ENCODE peak calls at places on chromosomes 13 and 19, in five cellular contexts. One of them, this sample, is unnamed.

GRCh38 chr13:66528903-66529576 is 701.1 kb downstream of the PCDH9 start:
- DNase-seq in naive thymus-derived CD4-positive, alpha-beta T cell: no peak
- DNase-seq in neural progenitor cell: no peak
- DNase-seq in cardiac muscle cell: no peak
- DNase-seq in heart left ventricle: no peak
- DNase-seq in this sample: no peak

GRCh38 chr19:49893135-49893534 is 3.6 kb downstream of the IL4I1 start:
- DNase-seq in heart left ventricle: no peak
- DNase-seq in naive thymus-derived CD4-positive, alpha-beta T cell: no peak
- DNase-seq in cardiac muscle cell: no peak
- DNase-seq in neural progenitor cell: no peak
- DNase-seq in this sample: no peak

GRCh38 chr13:49022472-49023144 is 46.9 kb downstream of the FNDC3A start:
- DNase-seq in neural progenitor cell: no peak
- DNase-seq in cardiac muscle cell: no peak
- DNase-seq in naive thymus-derived CD4-positive, alpha-beta T cell: no peak
- DNase-seq in heart left ventricle: no peak
- DNase-seq in this sample: no peak

GRCh38 chr19:48819366-48819816 is 8.6 kb upstream of the BCAT2 start:
- DNase-seq in cardiac muscle cell: no peak
- DNase-seq in neural progenitor cell: no peak
- DNase-seq in heart left ventricle: peak
- DNase-seq in naive thymus-derived CD4-positive, alpha-beta T cell: no peak
- DNase-seq in this sample: no peak

GRCh38 chr19:7482584-7483439 is 6.0 kb downstream of the PEX11G start:
- DNase-seq in cardiac muscle cell: no peak
- DNase-seq in neural progenitor cell: peak
- DNase-seq in naive thymus-derived CD4-positive, alpha-beta T cell: no peak
- DNase-seq in heart left ventricle: peak
- DNase-seq in this sample: peak

GRCh38 chr19:23392706-23393105 is 2.6 kb downstream of the ZNF91 start:
- DNase-seq in cardiac muscle cell: no peak
- DNase-seq in neural progenitor cell: peak
- DNase-seq in naive thymus-derived CD4-positive, alpha-beta T cell: no peak
- DNase-seq in heart left ventricle: no peak
- DNase-seq in this sample: no peak

GRCh38 chr13:46721054-46721453 is 75.9 kb downstream of the ESD start:
- DNase-seq in neural progenitor cell: peak
- DNase-seq in heart left ventricle: peak
- DNase-seq in cardiac muscle cell: peak
- DNase-seq in naive thymus-derived CD4-positive, alpha-beta T cell: peak
- DNase-seq in this sample: peak

GRCh38 chr13:49610176-49610575 is 18.1 kb upstream of the ARL11 start:
- DNase-seq in heart left ventricle: no peak
- DNase-seq in cardiac muscle cell: peak
- DNase-seq in naive thymus-derived CD4-positive, alpha-beta T cell: no peak
- DNase-seq in neural progenitor cell: no peak
- DNase-seq in this sample: no peak

GRCh38 chr13:31088826-31089420 is 72.8 kb downstream of the HSPH1 start:
- DNase-seq in heart left ventricle: no peak
- DNase-seq in naive thymus-derived CD4-positive, alpha-beta T cell: no peak
- DNase-seq in cardiac muscle cell: no peak
- DNase-seq in neural progenitor cell: no peak
- DNase-seq in this sample: no peak

GRCh38 chr19:3670258-3670795 is 29.9 kb downstream of the PIP5K1C start:
- DNase-seq in cardiac muscle cell: no peak
- DNase-seq in naive thymus-derived CD4-positive, alpha-beta T cell: no peak
- DNase-seq in heart left ventricle: peak
- DNase-seq in neural progenitor cell: peak
- DNase-seq in this sample: no peak

GRCh38 chr19:19597809-19598306 is 20.6 kb downstream of the PBX4 start:
- DNase-seq in heart left ventricle: no peak
- DNase-seq in cardiac muscle cell: no peak
- DNase-seq in naive thymus-derived CD4-positive, alpha-beta T cell: peak
- DNase-seq in neural progenitor cell: no peak
- DNase-seq in this sample: no peak

GRCh38 chr13:97499181-97499580 is 65.2 kb downstream of the RAP2A start:
- DNase-seq in naive thymus-derived CD4-positive, alpha-beta T cell: no peak
- DNase-seq in cardiac muscle cell: no peak
- DNase-seq in heart left ventricle: no peak
- DNase-seq in neural progenitor cell: no peak
- DNase-seq in this sample: no peak

GRCh38 chr13:24233351-24233901 is 72.9 kb downstream of the SPATA13 start:
- DNase-seq in naive thymus-derived CD4-positive, alpha-beta T cell: no peak
- DNase-seq in cardiac muscle cell: peak
- DNase-seq in heart left ventricle: no peak
- DNase-seq in neural progenitor cell: peak
- DNase-seq in this sample: no peak

GRCh38 chr19:1744822-1745563 is 8.3 kb upstream of the ONECUT3 start:
- DNase-seq in heart left ventricle: no peak
- DNase-seq in cardiac muscle cell: no peak
- DNase-seq in naive thymus-derived CD4-positive, alpha-beta T cell: no peak
- DNase-seq in neural progenitor cell: no peak
- DNase-seq in this sample: no peak
- H3K4me3 ChIP-seq in heart left ventricle: no peak
- H3K4me3 ChIP-seq in cardiac muscle cell: no peak
- H3K4me3 ChIP-seq in naive thymus-derived CD4-positive, alpha-beta T cell: no peak
- H3K4me3 ChIP-seq in neural progenitor cell: peak
- H3K4me3 ChIP-seq in this sample: no peak

GRCh38 chr19:44810555-44811447 is 1.9 kb downstream of the BCAM start:
- DNase-seq in naive thymus-derived CD4-positive, alpha-beta T cell: no peak
- DNase-seq in neural progenitor cell: no peak
- DNase-seq in cardiac muscle cell: no peak
- DNase-seq in heart left ventricle: no peak
- DNase-seq in this sample: no peak

GRCh38 chr19:44807652-44808462 is 1.0 kb upstream of the BCAM start:
- DNase-seq in cardiac muscle cell: peak
- DNase-seq in naive thymus-derived CD4-positive, alpha-beta T cell: no peak
- DNase-seq in heart left ventricle: no peak
- DNase-seq in neural progenitor cell: peak
- DNase-seq in this sample: no peak

GRCh38 chr19:44807162-44807561 is 1.7 kb upstream of the BCAM start:
- DNase-seq in cardiac muscle cell: no peak
- DNase-seq in neural progenitor cell: no peak
- DNase-seq in naive thymus-derived CD4-positive, alpha-beta T cell: no peak
- DNase-seq in heart left ventricle: no peak
- DNase-seq in this sample: no peak

GRCh38 chr19:44809856-44810554 is 1.1 kb downstream of the BCAM start:
- DNase-seq in neural progenitor cell: peak
- DNase-seq in heart left ventricle: no peak
- DNase-seq in naive thymus-derived CD4-positive, alpha-beta T cell: no peak
- DNase-seq in cardiac muscle cell: no peak
- DNase-seq in this sample: no peak

DNA sequence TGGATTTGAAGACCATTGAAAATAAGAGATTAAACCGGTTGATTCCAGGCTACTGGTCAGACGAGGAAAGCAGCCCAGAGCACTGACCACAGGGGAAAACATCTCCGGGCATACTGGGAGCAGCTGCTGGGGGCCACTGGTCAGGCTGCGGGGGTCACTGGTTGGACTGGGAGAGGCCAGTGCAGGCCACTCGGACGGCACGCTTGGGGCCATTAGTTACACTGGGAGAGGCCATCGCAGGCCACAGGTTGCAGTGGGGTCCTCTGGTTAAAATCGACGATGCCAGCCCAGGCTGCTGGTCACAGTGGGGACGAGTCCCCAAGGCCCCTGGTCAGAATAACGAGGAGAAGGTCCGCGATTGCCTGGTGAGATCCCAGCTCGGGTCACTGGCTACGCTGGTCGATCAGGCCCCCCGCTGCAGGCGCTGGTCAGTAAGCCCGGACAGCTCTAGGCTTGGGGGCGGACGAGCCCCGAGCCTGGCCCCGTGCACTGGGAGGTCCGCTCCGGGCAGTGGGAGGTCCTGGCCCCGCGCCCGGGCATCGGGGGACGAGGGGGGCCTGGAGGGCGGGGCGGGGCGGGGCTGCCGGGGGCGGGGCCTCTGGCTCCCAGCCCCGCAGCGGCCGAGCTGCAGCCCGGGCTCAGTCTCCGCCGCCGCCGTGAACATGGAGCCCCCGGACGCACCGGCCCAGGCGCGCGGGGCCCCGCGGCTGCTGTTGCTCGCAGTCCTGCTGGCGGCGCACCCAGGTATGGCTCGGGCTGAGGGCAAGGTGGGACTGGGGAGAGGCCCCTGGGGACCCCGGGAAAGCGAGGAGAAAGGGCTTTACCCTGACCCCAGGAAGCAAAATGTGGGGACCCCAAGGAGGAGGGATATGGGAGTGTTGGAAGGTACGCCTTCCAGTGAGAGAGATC is at the start of gene BCAM:
- DNase-seq in heart left ventricle: peak
- DNase-seq in neural progenitor cell: peak
- DNase-seq in cardiac muscle cell: peak
- DNase-seq in naive thymus-derived CD4-positive, alpha-beta T cell: no peak
- DNase-seq in this sample: peak
- H3K4me3 ChIP-seq in heart left ventricle: peak
- H3K4me3 ChIP-seq in neural progenitor cell: peak
- H3K4me3 ChIP-seq in cardiac muscle cell: peak
- H3K4me3 ChIP-seq in naive thymus-derived CD4-positive, alpha-beta T cell: no peak
- H3K4me3 ChIP-seq in this sample: peak

DNA sequence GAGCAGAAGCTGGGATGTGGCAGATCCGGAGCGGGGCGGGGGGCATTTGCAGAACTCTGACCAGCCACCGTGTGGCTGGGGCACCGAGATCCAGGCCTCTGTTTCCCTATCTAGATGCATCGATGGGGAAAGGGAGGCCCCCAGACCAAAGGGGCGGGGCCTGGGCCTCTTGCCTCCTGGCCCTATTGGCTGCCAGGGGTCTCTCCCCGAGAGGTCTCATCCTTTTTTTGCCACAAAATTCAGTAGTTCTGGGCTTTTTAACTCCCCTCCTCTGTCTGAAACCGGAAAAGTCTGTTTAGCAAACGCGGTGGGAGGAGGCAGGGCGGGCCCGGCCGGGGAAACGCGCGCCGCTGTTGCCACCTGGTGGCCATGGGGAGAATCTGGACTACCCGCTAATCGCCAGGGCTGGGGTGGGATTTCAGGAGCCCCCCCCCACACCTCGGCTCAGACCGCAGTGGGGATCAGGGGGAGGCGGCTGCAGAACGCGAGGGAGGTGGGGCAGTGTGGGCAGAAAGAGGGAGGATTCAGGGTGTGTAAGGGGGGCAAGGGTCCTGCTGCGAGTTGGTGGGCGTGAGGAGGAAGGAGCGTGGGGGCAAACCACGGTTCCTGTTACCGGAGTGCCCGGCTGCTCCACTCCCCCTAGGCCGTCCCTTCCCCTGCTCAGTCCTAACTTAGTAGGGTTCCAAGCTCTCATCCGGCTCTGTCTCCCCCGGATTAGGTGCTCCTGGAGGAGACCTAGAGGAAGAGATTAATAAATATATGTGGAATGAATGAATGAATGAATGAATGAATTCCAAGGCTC is 28.3 kb downstream of the IL12RB1 start:
- DNase-seq in naive thymus-derived CD4-positive, alpha-beta T cell: peak
- DNase-seq in heart left ventricle: peak
- DNase-seq in cardiac muscle cell: peak
- DNase-seq in neural progenitor cell: peak
- DNase-seq in this sample: peak
- H3K4me3 ChIP-seq in naive thymus-derived CD4-positive, alpha-beta T cell: peak
- H3K4me3 ChIP-seq in heart left ventricle: peak
- H3K4me3 ChIP-seq in cardiac muscle cell: peak
- H3K4me3 ChIP-seq in neural progenitor cell: peak
- H3K4me3 ChIP-seq in this sample: peak

GRCh38 chr13:20945952-20946383 is 43.4 kb upstream of the XPO4 start:
- DNase-seq in neural progenitor cell: peak
- DNase-seq in cardiac muscle cell: peak
- DNase-seq in heart left ventricle: no peak
- DNase-seq in naive thymus-derived CD4-positive, alpha-beta T cell: no peak
- DNase-seq in this sample: no peak

GRCh38 chr13:20940083-20940482 is 37.5 kb upstream of the XPO4 start:
- DNase-seq in neural progenitor cell: no peak
- DNase-seq in naive thymus-derived CD4-positive, alpha-beta T cell: no peak
- DNase-seq in cardiac muscle cell: no peak
- DNase-seq in heart left ventricle: no peak
- DNase-seq in this sample: no peak

GRCh38 chr13:20943519-20944012 is 41.0 kb upstream of the XPO4 start:
- DNase-seq in neural progenitor cell: peak
- DNase-seq in cardiac muscle cell: peak
- DNase-seq in naive thymus-derived CD4-positive, alpha-beta T cell: peak
- DNase-seq in heart left ventricle: peak
- DNase-seq in this sample: peak

GRCh38 chr13:20939662-20940061 is 37.1 kb upstream of the XPO4 start:
- DNase-seq in neural progenitor cell: no peak
- DNase-seq in cardiac muscle cell: no peak
- DNase-seq in naive thymus-derived CD4-positive, alpha-beta T cell: no peak
- DNase-seq in heart left ventricle: peak
- DNase-seq in this sample: no peak

GRCh38 chr13:20942938-20943518 is 40.5 kb upstream of the XPO4 start:
- DNase-seq in heart left ventricle: no peak
- DNase-seq in naive thymus-derived CD4-positive, alpha-beta T cell: no peak
- DNase-seq in cardiac muscle cell: no peak
- DNase-seq in neural progenitor cell: no peak
- DNase-seq in this sample: no peak
- H3K4me3 ChIP-seq in heart left ventricle: no peak
- H3K4me3 ChIP-seq in naive thymus-derived CD4-positive, alpha-beta T cell: no peak
- H3K4me3 ChIP-seq in cardiac muscle cell: no peak
- H3K4me3 ChIP-seq in neural progenitor cell: no peak
- H3K4me3 ChIP-seq in this sample: no peak

GRCh38 chr13:75494491-75494890 is 12.5 kb upstream of the TBC1D4 start:
- DNase-seq in neural progenitor cell: no peak
- DNase-seq in naive thymus-derived CD4-positive, alpha-beta T cell: no peak
- DNase-seq in heart left ventricle: no peak
- DNase-seq in cardiac muscle cell: no peak
- DNase-seq in this sample: no peak
- H3K4me3 ChIP-seq in neural progenitor cell: no peak
- H3K4me3 ChIP-seq in naive thymus-derived CD4-positive, alpha-beta T cell: no peak
- H3K4me3 ChIP-seq in heart left ventricle: no peak
- H3K4me3 ChIP-seq in cardiac muscle cell: no peak
- H3K4me3 ChIP-seq in this sample: no peak

GRCh38 chr13:75872970-75873369 is 236.8 kb downstream of the LMO7 start:
- DNase-seq in heart left ventricle: no peak
- DNase-seq in cardiac muscle cell: no peak
- DNase-seq in neural progenitor cell: no peak
- DNase-seq in naive thymus-derived CD4-positive, alpha-beta T cell: no peak
- DNase-seq in this sample: no peak

GRCh38 chr13:75871059-75871458 is 234.9 kb downstream of the LMO7 start:
- DNase-seq in cardiac muscle cell: no peak
- DNase-seq in naive thymus-derived CD4-positive, alpha-beta T cell: no peak
- DNase-seq in neural progenitor cell: no peak
- DNase-seq in heart left ventricle: no peak
- DNase-seq in this sample: no peak

GRCh38 chr13:75869981-75870380 is 233.9 kb downstream of the LMO7 start:
- DNase-seq in heart left ventricle: no peak
- DNase-seq in neural progenitor cell: no peak
- DNase-seq in cardiac muscle cell: no peak
- DNase-seq in naive thymus-derived CD4-positive, alpha-beta T cell: peak
- DNase-seq in this sample: no peak

GRCh38 chr13:75867718-75868117 is 231.6 kb downstream of the LMO7 start:
- DNase-seq in heart left ventricle: no peak
- DNase-seq in neural progenitor cell: no peak
- DNase-seq in naive thymus-derived CD4-positive, alpha-beta T cell: no peak
- DNase-seq in cardiac muscle cell: no peak
- DNase-seq in this sample: no peak

GRCh38 chr13:75870397-75870801 is 234.3 kb downstream of the LMO7 start:
- DNase-seq in cardiac muscle cell: peak
- DNase-seq in naive thymus-derived CD4-positive, alpha-beta T cell: peak
- DNase-seq in heart left ventricle: no peak
- DNase-seq in neural progenitor cell: peak
- DNase-seq in this sample: no peak
- H3K4me3 ChIP-seq in cardiac muscle cell: no peak
- H3K4me3 ChIP-seq in naive thymus-derived CD4-positive, alpha-beta T cell: peak
- H3K4me3 ChIP-seq in heart left ventricle: peak
- H3K4me3 ChIP-seq in neural progenitor cell: no peak
- H3K4me3 ChIP-seq in this sample: no peak

GRCh38 chr19:17402982-17403855 is 2.2 kb downstream of the BST2 start:
- DNase-seq in neural progenitor cell: peak
- DNase-seq in cardiac muscle cell: peak
- DNase-seq in naive thymus-derived CD4-positive, alpha-beta T cell: peak
- DNase-seq in heart left ventricle: peak
- DNase-seq in this sample: peak
- H3K4me3 ChIP-seq in neural progenitor cell: peak
- H3K4me3 ChIP-seq in cardiac muscle cell: peak
- H3K4me3 ChIP-seq in naive thymus-derived CD4-positive, alpha-beta T cell: no peak
- H3K4me3 ChIP-seq in heart left ventricle: peak
- H3K4me3 ChIP-seq in this sample: peak